ENCODE peak calls at places on chromosomes 6 and 20, in seven cellular contexts. One of them, this sample, is unnamed.

GRCh38 chr20:1912056-1912455 is 16.8 kb downstream of the SIRPA start:
- DNase-seq in PC-3: no peak
- DNase-seq in left lung: no peak
- DNase-seq in RWPE1: no peak
- DNase-seq in left ventricle myocardium inferior: peak
- DNase-seq in mammary epithelial cell: peak
- DNase-seq in OCI-LY7: no peak
- DNase-seq in this sample: no peak

GRCh38 chr6:87518453-87518852 is 45.7 kb downstream of the SLC35A1 start:
- DNase-seq in PC-3: no peak
- DNase-seq in left lung: no peak
- DNase-seq in RWPE1: no peak
- DNase-seq in left ventricle myocardium inferior: no peak
- DNase-seq in mammary epithelial cell: no peak
- DNase-seq in OCI-LY7: no peak
- DNase-seq in this sample: no peak

GRCh38 chr20:61924858-61925554 is 140.7 kb downstream of the TAF4 start:
- DNase-seq in PC-3: no peak
- DNase-seq in left lung: peak
- DNase-seq in RWPE1: no peak
- DNase-seq in left ventricle myocardium inferior: no peak
- DNase-seq in mammary epithelial cell: no peak
- DNase-seq in OCI-LY7: no peak
- DNase-seq in this sample: no peak

GRCh38 chr20:62622877-62623487 is 19.3 kb upstream of the SLCO4A1 start:
- DNase-seq in PC-3: no peak
- DNase-seq in left lung: peak
- DNase-seq in RWPE1: no peak
- DNase-seq in left ventricle myocardium inferior: no peak
- DNase-seq in mammary epithelial cell: no peak
- DNase-seq in OCI-LY7: no peak
- DNase-seq in this sample: no peak

GRCh38 chr6:70616728-70617260 is 50.1 kb downstream of the SDHAF4 start:
- DNase-seq in PC-3: no peak
- DNase-seq in left lung: no peak
- DNase-seq in RWPE1: no peak
- DNase-seq in left ventricle myocardium inferior: no peak
- DNase-seq in mammary epithelial cell: no peak
- DNase-seq in OCI-LY7: no peak
- DNase-seq in this sample: peak

GRCh38 chr20:20089939-20090338 is 37.6 kb downstream of the CFAP61 start:
- DNase-seq in PC-3: no peak
- DNase-seq in left lung: no peak
- DNase-seq in RWPE1: no peak
- DNase-seq in left ventricle myocardium inferior: no peak
- DNase-seq in mammary epithelial cell: no peak
- DNase-seq in OCI-LY7: no peak
- DNase-seq in this sample: no peak

GRCh38 chr6:151044465-151045441 is 179.3 kb downstream of the MTHFD1L start:
- DNase-seq in PC-3: peak
- DNase-seq in left lung: no peak
- DNase-seq in RWPE1: peak
- DNase-seq in left ventricle myocardium inferior: peak
- DNase-seq in mammary epithelial cell: no peak
- DNase-seq in OCI-LY7: no peak
- DNase-seq in this sample: peak

GRCh38 chr6:17057322-17057721 is 44.5 kb upstream of the STMND1 start:
- DNase-seq in PC-3: peak
- DNase-seq in left lung: no peak
- DNase-seq in RWPE1: peak
- DNase-seq in left ventricle myocardium inferior: no peak
- DNase-seq in mammary epithelial cell: peak
- DNase-seq in OCI-LY7: no peak
- DNase-seq in this sample: no peak

GRCh38 chr20:47487175-47487917 is 14.3 kb upstream of the NCOA3 start:
- DNase-seq in PC-3: no peak
- DNase-seq in left lung: no peak
- DNase-seq in RWPE1: no peak
- DNase-seq in left ventricle myocardium inferior: no peak
- DNase-seq in mammary epithelial cell: peak
- DNase-seq in OCI-LY7: peak
- DNase-seq in this sample: no peak

GRCh38 chr6:96213768-96214167 is 198.0 kb downstream of the FUT9 start:
- DNase-seq in PC-3: peak
- DNase-seq in left lung: no peak
- DNase-seq in RWPE1: no peak
- DNase-seq in left ventricle myocardium inferior: no peak
- DNase-seq in mammary epithelial cell: no peak
- DNase-seq in OCI-LY7: no peak
- DNase-seq in this sample: no peak

GRCh38 chr6:38588631-38589366 is 50.9 kb downstream of the BTBD9 start:
- DNase-seq in PC-3: peak
- DNase-seq in left lung: no peak
- DNase-seq in RWPE1: peak
- DNase-seq in left ventricle myocardium inferior: no peak
- DNase-seq in mammary epithelial cell: peak
- DNase-seq in OCI-LY7: no peak
- DNase-seq in this sample: peak

GRCh38 chr6:165118736-165119135 is 190.7 kb downstream of the C6orf118 start:
- DNase-seq in PC-3: peak
- DNase-seq in left lung: no peak
- DNase-seq in RWPE1: peak
- DNase-seq in left ventricle myocardium inferior: no peak
- DNase-seq in mammary epithelial cell: no peak
- DNase-seq in OCI-LY7: no peak
- DNase-seq in this sample: no peak

GRCh38 chr6:7911345-7911725 is 747 bp upstream of the TXNDC5 start:
- DNase-seq in PC-3: peak
- DNase-seq in left lung: no peak
- DNase-seq in RWPE1: peak
- DNase-seq in left ventricle myocardium inferior: no peak
- DNase-seq in mammary epithelial cell: peak
- DNase-seq in OCI-LY7: peak
- DNase-seq in this sample: no peak

GRCh38 chr6:13709698-13710551 is 1.7 kb downstream of the RANBP9 start:
- DNase-seq in PC-3: peak
- DNase-seq in left lung: no peak
- DNase-seq in RWPE1: peak
- DNase-seq in left ventricle myocardium inferior: no peak
- DNase-seq in mammary epithelial cell: peak
- DNase-seq in OCI-LY7: peak
- DNase-seq in this sample: peak

GRCh38 chr20:62142252-62143117 is 709 bp downstream of the PSMA7 start:
- DNase-seq in PC-3: no peak
- DNase-seq in left lung: peak
- DNase-seq in RWPE1: no peak
- DNase-seq in left ventricle myocardium inferior: no peak
- DNase-seq in mammary epithelial cell: no peak
- DNase-seq in OCI-LY7: peak
- DNase-seq in this sample: no peak

GRCh38 chr6:50145125-50145524 is 95.4 kb upstream of the DEFB112 start:
- DNase-seq in PC-3: peak
- DNase-seq in left lung: no peak
- DNase-seq in RWPE1: no peak
- DNase-seq in left ventricle myocardium inferior: no peak
- DNase-seq in mammary epithelial cell: no peak
- DNase-seq in OCI-LY7: peak
- DNase-seq in this sample: peak

GRCh38 chr6:51737580-51738360 is 349.6 kb downstream of the PKHD1 start:
- DNase-seq in PC-3: no peak
- DNase-seq in left lung: peak
- DNase-seq in RWPE1: no peak
- DNase-seq in left ventricle myocardium inferior: no peak
- DNase-seq in mammary epithelial cell: no peak
- DNase-seq in OCI-LY7: no peak
- DNase-seq in this sample: peak

GRCh38 chr20:16483024-16483423 is 90.2 kb downstream of the KIF16B start:
- DNase-seq in PC-3: no peak
- DNase-seq in left lung: no peak
- DNase-seq in RWPE1: no peak
- DNase-seq in left ventricle myocardium inferior: no peak
- DNase-seq in mammary epithelial cell: no peak
- DNase-seq in OCI-LY7: no peak
- DNase-seq in this sample: no peak

GRCh38 chr20:43388267-43389081 is 69.2 kb upstream of the SRSF6 start:
- DNase-seq in PC-3: no peak
- DNase-seq in left lung: no peak
- DNase-seq in RWPE1: no peak
- DNase-seq in left ventricle myocardium inferior: peak
- DNase-seq in mammary epithelial cell: no peak
- DNase-seq in OCI-LY7: no peak
- DNase-seq in this sample: no peak

GRCh38 chr6:32432050-32432450 is 7.6 kb upstream of the HLA-DRA start:
- DNase-seq in PC-3: peak
- DNase-seq in left lung: no peak
- DNase-seq in RWPE1: peak
- DNase-seq in left ventricle myocardium inferior: no peak
- DNase-seq in mammary epithelial cell: no peak
- DNase-seq in OCI-LY7: peak
- DNase-seq in this sample: peak

GRCh38 chr6:32439139-32439538 is 548 bp upstream of the HLA-DRA start:
- DNase-seq in PC-3: no peak
- DNase-seq in left lung: no peak
- DNase-seq in RWPE1: no peak
- DNase-seq in left ventricle myocardium inferior: no peak
- DNase-seq in mammary epithelial cell: no peak
- DNase-seq in OCI-LY7: no peak
- DNase-seq in this sample: no peak

GRCh38 chr6:32442243-32442667 is 2.6 kb downstream of the HLA-DRA start:
- DNase-seq in PC-3: no peak
- DNase-seq in left lung: no peak
- DNase-seq in RWPE1: no peak
- DNase-seq in left ventricle myocardium inferior: no peak
- DNase-seq in mammary epithelial cell: no peak
- DNase-seq in OCI-LY7: no peak
- DNase-seq in this sample: no peak

GRCh38 chr6:32439708-32440214 is at the start of gene HLA-DRA:
- DNase-seq in PC-3: peak
- DNase-seq in left lung: no peak
- DNase-seq in RWPE1: peak
- DNase-seq in left ventricle myocardium inferior: no peak
- DNase-seq in mammary epithelial cell: peak
- DNase-seq in OCI-LY7: peak
- DNase-seq in this sample: peak

GRCh38 chr6:32436995-32437836 is 2.5 kb upstream of the HLA-DRA start:
- DNase-seq in PC-3: peak
- DNase-seq in left lung: no peak
- DNase-seq in RWPE1: no peak
- DNase-seq in left ventricle myocardium inferior: no peak
- DNase-seq in mammary epithelial cell: no peak
- DNase-seq in OCI-LY7: peak
- DNase-seq in this sample: no peak
- H3K27ac ChIP-seq in PC-3: no peak
- H3K27ac ChIP-seq in left lung: peak
- H3K27ac ChIP-seq in RWPE1: no peak
- H3K27ac ChIP-seq in left ventricle myocardium inferior: peak
- H3K27ac ChIP-seq in mammary epithelial cell: no peak
- H3K27ac ChIP-seq in OCI-LY7: peak
- H3K27ac ChIP-seq in this sample: no peak

DNA sequence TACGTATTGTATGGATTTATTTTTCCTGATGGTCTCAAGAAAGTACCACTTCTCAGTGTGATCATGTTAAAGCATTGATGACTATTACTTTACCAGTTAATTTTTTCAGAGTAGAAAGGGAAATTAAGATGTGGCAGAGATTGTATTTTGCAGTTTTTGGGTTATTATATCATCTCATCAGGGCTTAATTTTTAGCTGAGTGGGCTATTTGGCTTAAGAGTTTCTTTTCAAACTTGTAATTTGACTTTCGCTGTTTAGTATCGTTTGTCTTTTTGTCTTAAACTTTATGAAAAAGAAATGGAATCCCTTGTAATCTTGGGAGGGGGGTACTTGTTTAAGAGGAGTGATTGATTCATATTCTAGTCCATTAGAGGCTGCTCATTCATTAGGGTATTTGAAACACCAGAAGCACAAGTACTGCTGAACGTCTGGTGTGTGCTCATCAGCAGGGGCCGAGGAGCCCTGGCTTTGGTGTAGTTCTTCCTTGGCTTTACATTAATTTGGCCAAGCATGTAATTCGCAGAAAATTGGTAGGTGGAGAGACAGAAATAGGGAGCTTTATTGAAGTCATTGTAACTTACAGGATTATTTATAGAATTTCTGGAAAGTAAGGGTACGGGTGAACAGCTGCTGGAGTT is 112.4 kb downstream of the TIAM2 start:
- DNase-seq in PC-3: no peak
- DNase-seq in left lung: no peak
- DNase-seq in RWPE1: no peak
- DNase-seq in left ventricle myocardium inferior: no peak
- DNase-seq in mammary epithelial cell: no peak
- DNase-seq in OCI-LY7: no peak
- DNase-seq in this sample: no peak
- H3K27ac ChIP-seq in PC-3: no peak
- H3K27ac ChIP-seq in left lung: no peak
- H3K27ac ChIP-seq in RWPE1: no peak
- H3K27ac ChIP-seq in left ventricle myocardium inferior: no peak
- H3K27ac ChIP-seq in mammary epithelial cell: no peak
- H3K27ac ChIP-seq in OCI-LY7: no peak
- H3K27ac ChIP-seq in this sample: no peak

GRCh38 chr20:37841991-37842390 is 60.9 kb upstream of the VSTM2L start:
- DNase-seq in PC-3: no peak
- DNase-seq in left lung: no peak
- DNase-seq in RWPE1: no peak
- DNase-seq in left ventricle myocardium inferior: no peak
- DNase-seq in mammary epithelial cell: no peak
- DNase-seq in OCI-LY7: no peak
- DNase-seq in this sample: no peak
- H3K27ac ChIP-seq in PC-3: no peak
- H3K27ac ChIP-seq in left lung: no peak
- H3K27ac ChIP-seq in RWPE1: no peak
- H3K27ac ChIP-seq in left ventricle myocardium inferior: no peak
- H3K27ac ChIP-seq in mammary epithelial cell: no peak
- H3K27ac ChIP-seq in OCI-LY7: no peak
- H3K27ac ChIP-seq in this sample: no peak

GRCh38 chr6:125868252-125868651 is 77.5 kb downstream of the NCOA7 start:
- DNase-seq in PC-3: peak
- DNase-seq in left lung: no peak
- DNase-seq in RWPE1: peak
- DNase-seq in left ventricle myocardium inferior: no peak
- DNase-seq in mammary epithelial cell: peak
- DNase-seq in OCI-LY7: no peak
- DNase-seq in this sample: no peak
- H3K27ac ChIP-seq in PC-3: peak
- H3K27ac ChIP-seq in left lung: no peak
- H3K27ac ChIP-seq in RWPE1: no peak
- H3K27ac ChIP-seq in left ventricle myocardium inferior: peak
- H3K27ac ChIP-seq in mammary epithelial cell: peak
- H3K27ac ChIP-seq in OCI-LY7: no peak
- H3K27ac ChIP-seq in this sample: no peak

DNA sequence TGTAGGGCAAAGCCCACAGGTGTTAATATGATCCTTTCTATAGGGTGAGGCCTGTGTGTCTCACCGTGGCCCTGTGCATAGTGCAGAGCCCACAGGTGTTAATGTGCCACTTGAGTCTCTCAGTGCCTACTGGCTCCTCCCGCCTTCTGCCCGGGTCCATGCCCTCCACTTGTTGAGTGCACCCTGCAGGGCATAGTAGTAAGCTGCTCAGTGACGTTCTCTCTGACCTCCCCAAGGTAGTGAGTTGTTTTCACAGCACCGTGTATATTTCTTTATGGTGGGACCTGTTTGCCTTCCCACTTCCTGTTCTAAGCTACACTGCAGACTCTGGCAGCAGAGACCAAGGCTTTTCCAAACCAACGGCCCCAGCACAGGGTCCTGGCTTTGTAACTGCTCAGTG is 64.5 kb upstream of the SLC22A1 start:
- DNase-seq in PC-3: no peak
- DNase-seq in left lung: no peak
- DNase-seq in RWPE1: no peak
- DNase-seq in left ventricle myocardium inferior: no peak
- DNase-seq in mammary epithelial cell: no peak
- DNase-seq in OCI-LY7: no peak
- DNase-seq in this sample: no peak
- H3K27ac ChIP-seq in PC-3: no peak
- H3K27ac ChIP-seq in left lung: no peak
- H3K27ac ChIP-seq in RWPE1: peak
- H3K27ac ChIP-seq in left ventricle myocardium inferior: no peak
- H3K27ac ChIP-seq in mammary epithelial cell: no peak
- H3K27ac ChIP-seq in OCI-LY7: no peak
- H3K27ac ChIP-seq in this sample: no peak

This sample was measured in HepG2.